ENCODE peak calls at places on chromosomes 6 and 20, in seven cellular contexts. O is body of pancreas; T is K562; A is testis; Y is CD8-positive, alpha-beta T cell; L is A549; U is left ventricle myocardium inferior. K is an unnamed sample.

GRCh38 chr6:154579046-154579823 is 68.8 kb upstream of the CNKSR3 start:
- DNase-seq in O (no peak), T (no peak), A (no peak), Y (no peak), L (no peak), U (no peak), K (no peak)

GRCh38 chr6:15207923-15208322 is 37.9 kb upstream of the JARID2 start:
- DNase-seq in O (no peak), T (no peak), A (no peak), Y (no peak), L (no peak), U (no peak), K (no peak)

GRCh38 chr6:132659082-132659481 is at the start of gene TAAR1:
- DNase-seq in O (no peak), T (no peak), A (no peak), Y (no peak), L (no peak), U (no peak), K (no peak)

GRCh38 chr6:80548496-80548895 is 442.0 kb downstream of the BCKDHB start:
- DNase-seq in O (no peak), T (no peak), A (peak; percentile 32), Y (no peak), L (no peak), U (no peak), K (no peak)

GRCh38 chr20:2151805-2152727 is 50.4 kb downstream of the STK35 start:
- DNase-seq in O (no peak), T (no peak), A (no peak), Y (no peak), L (peak; percentile 31), U (no peak), K (no peak)

GRCh38 chr6:154605207-154605877 is 94.9 kb upstream of the CNKSR3 start:
- DNase-seq in O (no peak), T (no peak), A (no peak), Y (no peak), L (no peak), U (no peak), K (no peak)

GRCh38 chr6:99350573-99350972 is 1.1 kb upstream of the FAXC start:
- DNase-seq in O (peak; percentile 35), T (no peak), A (no peak), Y (no peak), L (peak; percentile 6), U (no peak), K (peak; percentile 25)

GRCh38 chr6:169968541-169969270 is 217.3 kb downstream of the ERMARD start:
- DNase-seq in O (no peak), T (no peak), A (no peak), Y (no peak), L (peak; percentile 4), U (no peak), K (no peak)

GRCh38 chr6:103570431-103570830 is 1289.3 kb downstream of the HACE1 start:
- DNase-seq in O (no peak), T (no peak), A (no peak), Y (no peak), L (no peak), U (no peak), K (no peak)

GRCh38 chr6:113824411-113824810 is 32.7 kb upstream of the MARCKS start:
- DNase-seq in O (peak; percentile 19), T (no peak), A (no peak), Y (no peak), L (no peak), U (no peak), K (peak; percentile 75)

GRCh38 chr6:169806718-169807117 is 55.3 kb downstream of the ERMARD start:
- DNase-seq in O (no peak), T (no peak), A (no peak), Y (peak; percentile 47), L (no peak), U (no peak), K (no peak)

GRCh38 chr6:5999688-6000608 is 6.8 kb downstream of the NRN1 start:
- DNase-seq in O (no peak), T (no peak), A (no peak), Y (no peak), L (no peak), U (no peak), K (no peak)

GRCh38 chr6:40720375-40720748 is 133.2 kb upstream of the LRFN2 start:
- DNase-seq in O (no peak), T (no peak), A (no peak), Y (no peak), L (no peak), U (no peak), K (no peak)

GRCh38 chr20:2942439-2942838 is 69.2 kb downstream of the PTPRA start:
- DNase-seq in O (no peak), T (no peak), A (peak; percentile 54), Y (no peak), L (no peak), U (no peak), K (no peak)

GRCh38 chr20:41141153-41141815 is 3.9 kb downstream of the PLCG1 start:
- DNase-seq in O (no peak), T (peak; percentile 45), A (peak; percentile 32), Y (peak; percentile 55), L (no peak), U (peak; percentile 63), K (peak; percentile 92)
- H3K4me3 ChIP-seq in O (no peak overlapping the region), T (no peak overlapping the region), A (no peak overlapping the region), Y (peak overlapping the region; percentile 68), L (no peak overlapping the region), U (peak overlapping the region; percentile 77), K (no peak overlapping the region)

GRCh38 chr6:163539101-163539762 is 124.7 kb downstream of the QKI start:
- DNase-seq in O (no peak), T (no peak), A (no peak), Y (no peak), L (no peak), U (no peak), K (no peak)

GRCh38 chr6:163536770-163537169 is 122.3 kb downstream of the QKI start:
- DNase-seq in O (no peak), T (no peak), A (no peak), Y (no peak), L (peak; percentile 49), U (no peak), K (peak; percentile 27)

GRCh38 chr6:163543311-163543710 is 128.8 kb downstream of the QKI start:
- DNase-seq in O (no peak), T (no peak), A (no peak), Y (no peak), L (no peak), U (no peak), K (no peak)

GRCh38 chr6:163533443-163533842 is 118.9 kb downstream of the QKI start:
- DNase-seq in O (no peak), T (no peak), A (no peak), Y (no peak), L (peak; percentile 68), U (no peak), K (peak; percentile 87)

DNA sequence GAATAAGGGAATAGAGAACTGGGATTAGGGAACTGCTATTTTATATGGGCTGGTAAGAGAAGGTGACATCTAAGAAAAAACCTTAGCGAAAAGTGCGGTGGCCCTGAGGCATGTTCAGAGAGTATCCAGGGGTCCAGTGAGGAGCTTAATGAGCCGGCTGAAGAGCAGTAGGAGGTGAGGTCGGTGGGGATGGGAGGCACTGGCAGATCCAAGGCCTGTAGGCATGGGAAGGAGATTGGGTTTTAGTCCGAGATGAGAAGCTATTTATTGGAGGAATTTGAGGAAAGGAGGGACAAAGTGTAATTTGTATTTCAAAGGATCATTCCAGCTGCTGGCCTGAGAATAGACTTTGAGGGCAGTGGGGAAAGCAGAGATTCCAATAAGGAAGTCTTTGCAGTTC is 123.8 kb downstream of the QKI start:
- DNase-seq in O (no peak), T (no peak), A (no peak), Y (no peak), L (no peak), U (no peak), K (no peak)
- H3K4me1 ChIP-seq in O (peaks cover 33% of the 10 kb centered on the region), T (no peaks in the 10 kb centered on the region), A (peaks cover 9% of the 10 kb centered on the region), Y (no peaks in the 10 kb centered on the region), L (peaks cover 35% of the 10 kb centered on the region), U (peaks cover 100% of the 10 kb centered on the region), K (peaks cover 9% of the 10 kb centered on the region)

GRCh38 chr6:7726416-7727149 is 684 bp downstream of the BMP6 start:
- DNase-seq in O (no peak), T (no peak), A (no peak), Y (no peak), L (peak; percentile 45), U (no peak), K (peak; percentile 12)

GRCh38 chr6:7727150-7727950 is 1.5 kb downstream of the BMP6 start:
- DNase-seq in O (no peak), T (no peak), A (no peak), Y (no peak), L (peak; percentile 32), U (no peak), K (peak; percentile 38)

GRCh38 chr6:7728855-7729590 is 3.1 kb downstream of the BMP6 start:
- DNase-seq in O (no peak), T (no peak), A (no peak), Y (no peak), L (no peak), U (no peak), K (no peak)

GRCh38 chr6:7730003-7730402 is 4.1 kb downstream of the BMP6 start:
- DNase-seq in O (no peak), T (no peak), A (no peak), Y (no peak), L (no peak), U (no peak), K (no peak)

DNA sequence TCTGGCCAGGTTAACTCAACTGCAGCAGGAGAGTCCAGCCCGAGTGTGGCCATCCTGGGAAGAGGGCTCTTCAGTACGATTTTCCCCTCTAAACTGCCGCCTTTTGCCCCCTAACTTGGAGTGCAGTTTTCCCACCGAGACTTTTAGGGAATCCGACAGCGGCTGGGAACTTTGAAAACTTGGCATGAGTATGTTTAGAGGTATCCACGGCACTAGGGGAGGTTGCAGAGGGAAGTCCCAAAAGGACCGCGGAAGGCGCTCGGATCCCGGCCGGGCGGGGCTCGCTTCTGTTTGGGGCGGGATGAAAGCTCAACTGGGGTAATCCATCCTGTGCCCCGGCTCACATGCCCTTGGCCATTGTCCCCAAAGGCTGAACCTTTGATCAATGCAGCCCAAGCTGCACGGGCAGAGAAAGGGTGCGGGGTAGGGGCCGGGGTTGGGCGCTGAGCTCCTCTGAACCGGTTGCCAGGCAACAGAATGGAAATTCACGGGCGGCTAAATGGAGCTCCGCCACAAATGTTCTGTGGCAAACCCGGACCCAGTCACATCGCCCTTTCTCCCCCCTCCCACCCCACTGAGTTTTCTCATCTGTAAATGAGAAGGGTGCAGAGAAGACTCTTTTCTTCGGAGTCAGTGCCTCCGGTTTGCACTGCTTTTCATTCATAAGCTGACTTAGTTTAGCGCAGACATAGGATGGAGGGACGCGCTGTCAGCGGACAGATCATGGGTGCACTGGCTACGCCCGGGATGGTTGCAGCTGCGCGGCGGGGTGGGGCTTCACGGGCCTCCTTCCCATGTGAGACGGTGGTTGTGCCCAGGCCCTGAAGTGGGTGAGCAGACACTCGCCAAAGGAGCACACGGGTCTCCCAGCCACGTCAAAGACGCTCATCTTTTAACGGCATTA is 2.3 kb downstream of the BMP6 start:
- DNase-seq in O (no peak), T (no peak), A (peak; percentile 37), Y (no peak), L (peak; percentile 45), U (peak; percentile 26), K (peak; percentile 3)
- H3K4me3 ChIP-seq in O (no peak overlapping the region), T (no peak overlapping the region), A (peak overlapping the region; percentile 49), Y (peak overlapping the region; percentile 27), L (peak overlapping the region; percentile 56), U (peak overlapping the region; percentile 81), K (peak overlapping the region; percentile 61)

DNA sequence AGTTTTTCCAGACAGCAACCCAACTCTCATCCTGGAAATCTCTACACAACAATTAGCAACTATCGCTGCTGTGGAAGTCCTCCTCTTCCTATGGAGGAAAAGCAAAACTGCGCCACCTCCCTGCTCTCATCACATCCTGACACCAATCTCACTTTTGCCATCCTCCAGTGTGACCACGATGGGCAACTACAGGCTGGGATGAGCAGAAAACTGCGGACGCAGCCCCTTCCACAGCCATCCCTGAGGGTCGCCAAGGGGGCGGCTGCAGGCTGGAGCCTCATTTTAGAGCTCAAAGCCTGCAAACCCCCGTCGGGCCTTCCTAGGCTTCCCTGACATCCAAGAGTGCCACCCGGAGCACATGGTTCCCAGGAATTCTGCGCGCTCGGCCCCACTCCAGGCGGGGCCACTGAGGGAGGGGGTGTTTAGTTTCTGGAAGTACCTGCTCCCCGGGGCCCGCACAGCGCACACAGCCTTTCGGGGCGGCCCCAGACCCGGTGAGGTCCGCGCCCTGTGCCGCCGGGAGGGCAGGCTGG is 1.2 kb downstream of the TCFL5 start:
- DNase-seq in O (no peak), T (no peak), A (no peak), Y (no peak), L (no peak), U (no peak), K (no peak)
- H3K4me1 ChIP-seq in O (peaks cover 19% of the 10 kb centered on the region), T (peaks cover 33% of the 10 kb centered on the region), A (peaks cover 8% of the 10 kb centered on the region), Y (peaks cover 15% of the 10 kb centered on the region), L (peaks cover 13% of the 10 kb centered on the region), U (peaks cover 21% of the 10 kb centered on the region), K (peaks cover 13% of the 10 kb centered on the region)

K was measured in SJCRH30.